ENCODE peak calls at places on chromosomes 4 and X, in seven cellular contexts. One of them, this sample, is unnamed.
A peak's percentile ranks its signal among the peaks of the same experiment; 100 is the strongest.

GRCh38 chr4:71004281-71004851 is 10.9 kb downstream of the DCK start:
- DNase-seq in breast epithelium: no peak
- DNase-seq in AG04449: no peak
- DNase-seq in body of pancreas: no peak
- DNase-seq in heart right ventricle: no peak
- DNase-seq in posterior cingulate gyrus: no peak
- DNase-seq in activated CD4-positive, alpha-beta T cell treated with anti-CD3 and anti-CD28 coated beads, Interleukin-2, amount 50 U/mL, for 48 hours: peak; percentile 45
- DNase-seq in this sample: peak; percentile 71

GRCh38 chrX:11888421-11888820 is 130.4 kb downstream of the MSL3 start:
- DNase-seq in activated CD4-positive, alpha-beta T cell treated with anti-CD3 and anti-CD28 coated beads, Interleukin-2, amount 50 U/mL, for 48 hours: no peak
- DNase-seq in heart right ventricle: no peak
- DNase-seq in AG04449: no peak
- DNase-seq in breast epithelium: no peak
- DNase-seq in posterior cingulate gyrus: no peak
- DNase-seq in body of pancreas: no peak
- DNase-seq in this sample: no peak

GRCh38 chrX:148161661-148162060 is 180.5 kb downstream of the FMR1NB start:
- DNase-seq in activated CD4-positive, alpha-beta T cell treated with anti-CD3 and anti-CD28 coated beads, Interleukin-2, amount 50 U/mL, for 48 hours: no peak
- DNase-seq in heart right ventricle: no peak
- DNase-seq in posterior cingulate gyrus: no peak
- DNase-seq in body of pancreas: no peak
- DNase-seq in breast epithelium: no peak
- DNase-seq in AG04449: no peak
- DNase-seq in this sample: no peak

GRCh38 chr4:122819708-122820449 is 6.8 kb upstream of the FGF2 start:
- DNase-seq in AG04449: no peak
- DNase-seq in activated CD4-positive, alpha-beta T cell treated with anti-CD3 and anti-CD28 coated beads, Interleukin-2, amount 50 U/mL, for 48 hours: no peak
- DNase-seq in body of pancreas: no peak
- DNase-seq in heart right ventricle: no peak
- DNase-seq in posterior cingulate gyrus: no peak
- DNase-seq in breast epithelium: no peak
- DNase-seq in this sample: no peak

GRCh38 chr4:102620697-102621497 is 119.7 kb downstream of the NFKB1 start:
- DNase-seq in body of pancreas: peak; percentile 78
- DNase-seq in activated CD4-positive, alpha-beta T cell treated with anti-CD3 and anti-CD28 coated beads, Interleukin-2, amount 50 U/mL, for 48 hours: no peak
- DNase-seq in heart right ventricle: no peak
- DNase-seq in AG04449: peak; percentile 66
- DNase-seq in posterior cingulate gyrus: no peak
- DNase-seq in breast epithelium: no peak
- DNase-seq in this sample: peak; percentile 59

GRCh38 chrX:155056877-155057792 is 13.8 kb downstream of the CMC4 start:
- DNase-seq in breast epithelium: peak; percentile 54
- DNase-seq in heart right ventricle: peak; percentile 61
- DNase-seq in activated CD4-positive, alpha-beta T cell treated with anti-CD3 and anti-CD28 coated beads, Interleukin-2, amount 50 U/mL, for 48 hours: peak; percentile 42
- DNase-seq in body of pancreas: peak; percentile 70
- DNase-seq in posterior cingulate gyrus: peak; percentile 80
- DNase-seq in AG04449: no peak
- DNase-seq in this sample: peak; percentile 45

GRCh38 chrX:102840871-102841705 is 96.0 kb upstream of the RAB40AL start:
- DNase-seq in AG04449: no peak
- DNase-seq in heart right ventricle: no peak
- DNase-seq in activated CD4-positive, alpha-beta T cell treated with anti-CD3 and anti-CD28 coated beads, Interleukin-2, amount 50 U/mL, for 48 hours: no peak
- DNase-seq in posterior cingulate gyrus: no peak
- DNase-seq in body of pancreas: no peak
- DNase-seq in breast epithelium: no peak
- DNase-seq in this sample: no peak

GRCh38 chr4:25128671-25129070 is 31.6 kb downstream of the SEPSECS start:
- DNase-seq in body of pancreas: no peak
- DNase-seq in heart right ventricle: no peak
- DNase-seq in breast epithelium: no peak
- DNase-seq in posterior cingulate gyrus: no peak
- DNase-seq in activated CD4-positive, alpha-beta T cell treated with anti-CD3 and anti-CD28 coated beads, Interleukin-2, amount 50 U/mL, for 48 hours: no peak
- DNase-seq in AG04449: no peak
- DNase-seq in this sample: no peak

GRCh38 chr4:155612074-155612473 is 54.6 kb upstream of the GUCY1A1 start:
- DNase-seq in heart right ventricle: no peak
- DNase-seq in body of pancreas: no peak
- DNase-seq in activated CD4-positive, alpha-beta T cell treated with anti-CD3 and anti-CD28 coated beads, Interleukin-2, amount 50 U/mL, for 48 hours: no peak
- DNase-seq in posterior cingulate gyrus: no peak
- DNase-seq in breast epithelium: no peak
- DNase-seq in AG04449: no peak
- DNase-seq in this sample: no peak

GRCh38 chrX:2647627-2648026 is 43.5 kb upstream of the CD99 start:
- DNase-seq in posterior cingulate gyrus: no peak
- DNase-seq in breast epithelium: no peak
- DNase-seq in activated CD4-positive, alpha-beta T cell treated with anti-CD3 and anti-CD28 coated beads, Interleukin-2, amount 50 U/mL, for 48 hours: no peak
- DNase-seq in heart right ventricle: no peak
- DNase-seq in body of pancreas: no peak
- DNase-seq in AG04449: no peak
- DNase-seq in this sample: no peak

GRCh38 chr4:37762294-37763163 is 64.0 kb upstream of the PGM2 start:
- DNase-seq in posterior cingulate gyrus: no peak
- DNase-seq in AG04449: no peak
- DNase-seq in activated CD4-positive, alpha-beta T cell treated with anti-CD3 and anti-CD28 coated beads, Interleukin-2, amount 50 U/mL, for 48 hours: no peak
- DNase-seq in heart right ventricle: no peak
- DNase-seq in body of pancreas: no peak
- DNase-seq in breast epithelium: no peak
- DNase-seq in this sample: peak; percentile 35

GRCh38 chr4:26344901-26345300 is 24.1 kb downstream of the RBPJ start:
- DNase-seq in posterior cingulate gyrus: no peak
- DNase-seq in body of pancreas: no peak
- DNase-seq in breast epithelium: no peak
- DNase-seq in AG04449: no peak
- DNase-seq in activated CD4-positive, alpha-beta T cell treated with anti-CD3 and anti-CD28 coated beads, Interleukin-2, amount 50 U/mL, for 48 hours: no peak
- DNase-seq in heart right ventricle: no peak
- DNase-seq in this sample: no peak

GRCh38 chr4:74123065-74123728 is 24.2 kb upstream of the CXCL2 start:
- DNase-seq in activated CD4-positive, alpha-beta T cell treated with anti-CD3 and anti-CD28 coated beads, Interleukin-2, amount 50 U/mL, for 48 hours: no peak
- DNase-seq in AG04449: peak; percentile 77
- DNase-seq in body of pancreas: peak; percentile 51
- DNase-seq in heart right ventricle: no peak
- DNase-seq in posterior cingulate gyrus: no peak
- DNase-seq in breast epithelium: no peak
- DNase-seq in this sample: no peak

This sample was measured in OCI-LY7.